ENCODE peak calls at places on chromosomes 16 and 17, in six cellular contexts. One of them, this sample, is unnamed.

GRCh38 chr16:69108905-69109252 is 3.4 kb downstream of the HAS3 start:
- DNase-seq in astrocyte: no peak
- DNase-seq in PC-3: no peak
- DNase-seq in HCT116: no peak
- DNase-seq in neural progenitor cell: no peak
- DNase-seq in IMR-90: no peak
- DNase-seq in this sample: no peak

GRCh38 chr17:40450175-40450574 is 6.9 kb downstream of the IGFBP4 start:
- DNase-seq in astrocyte: no peak
- DNase-seq in PC-3: peak; percentile 52
- DNase-seq in HCT116: peak; percentile 62
- DNase-seq in neural progenitor cell: peak; percentile 49
- DNase-seq in IMR-90: peak; percentile 45
- DNase-seq in this sample: peak; percentile 67

GRCh38 chr16:89217388-89218191 is at the start of gene ZNF778:
- DNase-seq in PC-3: peak; percentile 74
- DNase-seq in neural progenitor cell: peak; percentile 91
- DNase-seq in HCT116: peak; percentile 73
- DNase-seq in IMR-90: peak; percentile 77
- DNase-seq in astrocyte: peak; percentile 77
- DNase-seq in this sample: peak; percentile 94

GRCh38 chr17:62965149-62965648 is 836 bp upstream of the TANC2 start:
- DNase-seq in HCT116: no peak
- DNase-seq in PC-3: no peak
- DNase-seq in IMR-90: peak; percentile 52
- DNase-seq in astrocyte: peak; percentile 42
- DNase-seq in neural progenitor cell: no peak
- DNase-seq in this sample: no peak

GRCh38 chr16:79795556-79795955 is 195.0 kb upstream of the MAF start:
- DNase-seq in PC-3: no peak
- DNase-seq in neural progenitor cell: no peak
- DNase-seq in IMR-90: no peak
- DNase-seq in HCT116: no peak
- DNase-seq in astrocyte: no peak
- DNase-seq in this sample: no peak

GRCh38 chr17:28524476-28525415 is 18.6 kb downstream of the FOXN1 start:
- DNase-seq in neural progenitor cell: no peak
- DNase-seq in IMR-90: peak; percentile 78
- DNase-seq in HCT116: no peak
- DNase-seq in PC-3: peak; percentile 79
- DNase-seq in astrocyte: peak; percentile 53
- DNase-seq in this sample: no peak

GRCh38 chr17:29445844-29446243 is 55.7 kb downstream of the TAOK1 start:
- DNase-seq in neural progenitor cell: no peak
- DNase-seq in IMR-90: no peak
- DNase-seq in PC-3: no peak
- DNase-seq in HCT116: no peak
- DNase-seq in astrocyte: no peak
- DNase-seq in this sample: no peak

GRCh38 chr17:15996322-15996721 is 3.2 kb downstream of the ZSWIM7 start:
- DNase-seq in neural progenitor cell: no peak
- DNase-seq in HCT116: no peak
- DNase-seq in PC-3: no peak
- DNase-seq in IMR-90: no peak
- DNase-seq in astrocyte: no peak
- DNase-seq in this sample: no peak

GRCh38 chr17:80678621-80679020 is 134.0 kb downstream of the RPTOR start:
- DNase-seq in neural progenitor cell: peak; percentile 55
- DNase-seq in HCT116: no peak
- DNase-seq in PC-3: peak; percentile 86
- DNase-seq in IMR-90: peak; percentile 91
- DNase-seq in astrocyte: peak; percentile 87
- DNase-seq in this sample: no peak

GRCh38 chr17:27378482-27379200 is 77.6 kb upstream of the KSR1 start:
- DNase-seq in PC-3: no peak
- DNase-seq in neural progenitor cell: no peak
- DNase-seq in IMR-90: no peak
- DNase-seq in astrocyte: peak; percentile 29
- DNase-seq in HCT116: no peak
- DNase-seq in this sample: no peak

GRCh38 chr16:50146479-50147435 is 6.3 kb upstream of the TENT4B start:
- DNase-seq in IMR-90: no peak
- DNase-seq in astrocyte: peak; percentile 33
- DNase-seq in PC-3: no peak
- DNase-seq in neural progenitor cell: no peak
- DNase-seq in HCT116: no peak
- DNase-seq in this sample: no peak

GRCh38 chr16:25823891-25824290 is 132.1 kb downstream of the HS3ST4 start:
- DNase-seq in astrocyte: no peak
- DNase-seq in neural progenitor cell: no peak
- DNase-seq in HCT116: no peak
- DNase-seq in IMR-90: no peak
- DNase-seq in PC-3: no peak
- DNase-seq in this sample: no peak

GRCh38 chr16:81405702-81406113 is 38.9 kb upstream of the CMIP start:
- DNase-seq in PC-3: peak; percentile 96
- DNase-seq in astrocyte: peak; percentile 99
- DNase-seq in HCT116: peak; percentile 99
- DNase-seq in neural progenitor cell: no peak
- DNase-seq in IMR-90: peak; percentile 92
- DNase-seq in this sample: no peak

GRCh38 chr16:54269461-54269860 is 17.1 kb downstream of the IRX3 start:
- DNase-seq in HCT116: no peak
- DNase-seq in PC-3: no peak
- DNase-seq in IMR-90: no peak
- DNase-seq in neural progenitor cell: no peak
- DNase-seq in astrocyte: no peak
- DNase-seq in this sample: no peak

GRCh38 chr17:1714980-1715802 is 5.0 kb upstream of the TLCD2 start:
- DNase-seq in IMR-90: peak; percentile 88
- DNase-seq in HCT116: peak; percentile 45
- DNase-seq in neural progenitor cell: peak; percentile 64
- DNase-seq in astrocyte: peak; percentile 77
- DNase-seq in PC-3: peak; percentile 86
- DNase-seq in this sample: no peak

DNA sequence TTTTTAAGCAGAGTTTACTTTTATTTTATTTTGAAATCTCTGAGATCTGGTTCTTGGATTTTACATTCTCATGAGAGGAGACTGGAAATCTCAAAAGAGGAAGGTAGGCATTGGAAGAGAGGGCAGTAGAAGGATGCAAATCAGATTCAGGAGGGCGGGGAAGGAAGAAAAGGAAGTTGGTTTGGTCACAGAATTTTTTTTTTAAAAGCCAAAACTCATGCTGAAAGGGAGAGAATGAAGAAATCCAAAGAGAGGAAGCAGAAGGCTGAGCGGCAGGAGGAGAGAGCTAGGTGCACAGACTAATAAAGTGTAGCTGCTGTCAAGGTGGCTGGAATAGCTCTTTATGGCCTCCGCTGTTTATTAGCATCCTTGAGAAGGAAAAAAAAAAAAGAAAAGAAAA is 194.4 kb downstream of the ZFHX3 start:
- DNase-seq in HCT116: no peak
- DNase-seq in astrocyte: no peak
- DNase-seq in IMR-90: no peak
- DNase-seq in PC-3: no peak
- DNase-seq in neural progenitor cell: no peak
- DNase-seq in this sample: no peak
- H2AFZ ChIP-seq in HCT116: no peak overlapping the region
- H2AFZ ChIP-seq in astrocyte: no peak overlapping the region
- H2AFZ ChIP-seq in IMR-90: no peak overlapping the region
- H2AFZ ChIP-seq in PC-3: no peak overlapping the region
- H2AFZ ChIP-seq in neural progenitor cell: no peak overlapping the region
- H2AFZ ChIP-seq in this sample: no peak overlapping the region

GRCh38 chr17:5785343-5785742 is 201.0 kb upstream of the NLRP1 start:
- DNase-seq in astrocyte: peak; percentile 75
- DNase-seq in neural progenitor cell: no peak
- DNase-seq in PC-3: peak; percentile 85
- DNase-seq in IMR-90: peak; percentile 76
- DNase-seq in HCT116: no peak
- DNase-seq in this sample: peak; percentile 51
- H2AFZ ChIP-seq in astrocyte: no peak overlapping the region
- H2AFZ ChIP-seq in neural progenitor cell: no peak overlapping the region
- H2AFZ ChIP-seq in PC-3: no peak overlapping the region
- H2AFZ ChIP-seq in IMR-90: peak overlapping the region; percentile 59
- H2AFZ ChIP-seq in HCT116: no peak overlapping the region
- H2AFZ ChIP-seq in this sample: no peak overlapping the region

GRCh38 chr17:488993-489757 is 136.6 kb upstream of the RPH3AL start:
- DNase-seq in PC-3: no peak
- DNase-seq in IMR-90: peak; percentile 20
- DNase-seq in HCT116: peak; percentile 54
- DNase-seq in astrocyte: peak; percentile 73
- DNase-seq in neural progenitor cell: peak; percentile 37
- DNase-seq in this sample: no peak
- H2AFZ ChIP-seq in PC-3: no peak overlapping the region
- H2AFZ ChIP-seq in IMR-90: peak overlapping the region; percentile 89
- H2AFZ ChIP-seq in HCT116: no peak overlapping the region
- H2AFZ ChIP-seq in astrocyte: peak overlapping the region; percentile 55
- H2AFZ ChIP-seq in neural progenitor cell: no peak overlapping the region
- H2AFZ ChIP-seq in this sample: no peak overlapping the region

GRCh38 chr16:31142109-31143035 is 6.8 kb upstream of the PRSS8 start:
- DNase-seq in neural progenitor cell: peak; percentile 100
- DNase-seq in astrocyte: peak; percentile 89
- DNase-seq in IMR-90: peak; percentile 98
- DNase-seq in HCT116: peak; percentile 96
- DNase-seq in PC-3: peak; percentile 96
- DNase-seq in this sample: peak; percentile 100

GRCh38 chr16:31135535-31136286 is at the start of gene PRSS8:
- DNase-seq in IMR-90: no peak
- DNase-seq in neural progenitor cell: peak; percentile 47
- DNase-seq in HCT116: peak; percentile 48
- DNase-seq in astrocyte: no peak
- DNase-seq in PC-3: peak; percentile 54
- DNase-seq in this sample: no peak

GRCh38 chr16:31141489-31142108 is 6.1 kb upstream of the PRSS8 start:
- DNase-seq in astrocyte: peak; percentile 68
- DNase-seq in IMR-90: peak; percentile 84
- DNase-seq in neural progenitor cell: no peak
- DNase-seq in HCT116: no peak
- DNase-seq in PC-3: no peak
- DNase-seq in this sample: no peak

GRCh38 chr16:31136287-31136662 is 748 bp upstream of the PRSS8 start:
- DNase-seq in HCT116: no peak
- DNase-seq in neural progenitor cell: no peak
- DNase-seq in PC-3: no peak
- DNase-seq in astrocyte: no peak
- DNase-seq in IMR-90: no peak
- DNase-seq in this sample: no peak

DNA sequence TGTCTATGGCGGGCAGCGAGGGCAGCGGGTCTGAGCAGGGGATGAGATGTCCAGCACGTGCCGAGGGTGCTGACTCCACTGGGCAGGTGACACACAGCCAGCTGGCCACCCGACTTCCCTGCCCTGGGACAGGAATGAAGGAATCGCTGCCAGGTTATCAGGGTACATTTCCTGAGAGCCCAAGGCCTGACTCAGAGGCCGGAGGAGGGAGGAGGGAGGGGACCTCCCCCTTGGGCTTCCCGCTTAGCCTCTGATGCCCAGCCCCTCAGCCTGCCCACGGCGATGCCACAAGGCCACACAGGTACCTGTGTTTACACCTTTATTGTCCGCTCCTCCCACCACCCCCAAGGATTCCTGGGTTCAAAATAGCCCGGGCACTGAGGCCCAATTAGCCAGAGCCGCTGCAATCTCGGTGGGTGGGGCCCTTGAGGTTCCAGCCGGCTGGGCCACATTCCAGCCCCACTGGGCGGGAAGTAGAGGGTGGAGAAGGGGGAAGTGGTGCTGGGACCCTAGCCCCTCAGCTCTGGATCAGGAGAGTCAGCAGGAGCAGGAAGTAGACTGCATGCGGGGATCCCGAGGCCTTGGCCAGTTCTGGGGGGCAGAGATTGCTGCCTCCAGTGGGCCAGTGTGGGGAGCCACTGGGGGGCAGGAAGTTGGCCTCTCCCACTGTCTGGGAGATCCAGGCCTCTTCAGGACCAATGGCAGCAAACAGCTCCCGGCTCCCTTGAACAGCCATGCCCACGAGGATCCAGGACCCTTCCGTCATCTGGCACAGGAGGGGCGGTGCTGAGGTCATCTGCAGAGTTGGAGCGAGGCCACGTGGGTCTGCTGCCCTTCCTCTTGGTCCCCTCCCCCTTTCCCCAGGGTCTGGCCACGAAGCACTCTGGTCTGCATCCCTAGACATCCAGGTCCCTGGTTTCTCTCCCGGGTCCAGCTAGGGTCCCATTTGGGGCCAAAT is 3.4 kb upstream of the PRSS8 start:
- DNase-seq in astrocyte: peak; percentile 65
- DNase-seq in IMR-90: peak; percentile 70
- DNase-seq in PC-3: peak; percentile 85
- DNase-seq in HCT116: peak; percentile 84
- DNase-seq in neural progenitor cell: peak; percentile 17
- DNase-seq in this sample: no peak
- H2AFZ ChIP-seq in astrocyte: peak overlapping the region; percentile 37
- H2AFZ ChIP-seq in IMR-90: peak overlapping the region; percentile 90
- H2AFZ ChIP-seq in PC-3: peak overlapping the region; percentile 81
- H2AFZ ChIP-seq in HCT116: no peak overlapping the region
- H2AFZ ChIP-seq in neural progenitor cell: no peak overlapping the region
- H2AFZ ChIP-seq in this sample: no peak overlapping the region

DNA sequence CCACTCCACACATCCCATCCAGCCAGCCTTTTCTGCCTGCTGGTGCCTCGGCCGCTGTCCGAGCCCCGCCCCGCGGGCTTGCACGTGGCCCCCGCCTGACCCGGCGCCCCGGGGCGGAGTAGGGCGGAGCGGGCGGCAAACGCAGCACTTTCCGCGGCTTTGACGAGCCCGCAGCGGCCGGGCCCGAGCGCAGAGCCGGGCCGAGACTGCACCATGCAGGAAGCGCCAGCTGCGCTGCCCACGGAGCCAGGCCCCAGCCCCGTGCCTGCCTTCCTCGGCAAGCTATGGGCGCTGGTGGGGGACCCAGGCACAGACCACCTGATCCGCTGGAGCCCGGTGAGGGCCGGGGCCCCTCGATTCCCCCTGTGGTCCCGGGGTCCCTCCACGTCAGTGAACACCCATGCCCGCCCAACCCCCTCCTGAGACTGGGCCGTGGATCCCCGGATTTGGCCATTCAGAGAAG is at the start of gene HSF4:
- DNase-seq in neural progenitor cell: peak; percentile 56
- DNase-seq in HCT116: no peak
- DNase-seq in IMR-90: no peak
- DNase-seq in astrocyte: no peak
- DNase-seq in PC-3: no peak
- DNase-seq in this sample: no peak
- H2AFZ ChIP-seq in neural progenitor cell: peak within 1 kb of the TSS; percentile 87
- H2AFZ ChIP-seq in HCT116: no peak within 1 kb of the TSS
- H2AFZ ChIP-seq in IMR-90: peak within 1 kb of the TSS; percentile 83
- H2AFZ ChIP-seq in astrocyte: peak within 1 kb of the TSS; percentile 16
- H2AFZ ChIP-seq in PC-3: no peak within 1 kb of the TSS
- H2AFZ ChIP-seq in this sample: no peak within 1 kb of the TSS

DNA sequence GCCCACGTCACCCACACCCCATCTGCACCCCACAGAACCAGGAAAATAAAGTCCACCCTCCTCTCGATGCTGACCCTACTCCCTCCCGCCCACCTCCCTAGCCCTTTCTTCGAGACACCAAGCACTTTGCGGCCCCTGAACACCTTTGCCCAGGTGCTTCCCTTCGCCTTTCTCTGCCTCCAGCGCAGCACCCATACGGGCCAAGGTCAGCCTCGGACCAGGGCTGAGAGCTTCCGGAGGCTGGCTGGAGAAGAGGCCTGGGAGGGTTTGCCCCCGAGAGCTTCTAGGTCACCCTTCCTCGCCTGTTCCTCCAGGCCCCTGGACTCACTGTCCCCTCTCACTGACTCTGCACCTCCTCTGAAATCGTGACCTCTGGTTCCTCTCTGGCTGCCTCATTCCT is 2.7 kb upstream of the NHERF2 start:
- DNase-seq in neural progenitor cell: no peak
- DNase-seq in HCT116: no peak
- DNase-seq in IMR-90: no peak
- DNase-seq in astrocyte: no peak
- DNase-seq in PC-3: no peak
- DNase-seq in this sample: no peak
- H2AFZ ChIP-seq in neural progenitor cell: no peak overlapping the region
- H2AFZ ChIP-seq in HCT116: no peak overlapping the region
- H2AFZ ChIP-seq in IMR-90: peak overlapping the region; percentile 27
- H2AFZ ChIP-seq in astrocyte: no peak overlapping the region
- H2AFZ ChIP-seq in PC-3: no peak overlapping the region
- H2AFZ ChIP-seq in this sample: no peak overlapping the region

This sample was measured in Karpas-422.